ENCODE peak calls at places on chromosomes 6 and 20, in seven cellular contexts. G is breast epithelium, Q is epithelial cell of esophagus, R is GM12892, L is midbrain, B is skeletal muscle cell, E is Ammon's horn. P is an unnamed sample.

GRCh38 chr6:25942561-25943147 is 12.2 kb upstream of the SLC17A2 start:
- DNase-seq in G (no peak), Q (peak), R (no peak), L (peak), B (no peak), E (peak), P (no peak)

GRCh38 chr6:145551164-145551563 is 184.2 kb downstream of the EPM2A start:
- DNase-seq in G (no peak), Q (no peak), R (no peak), L (no peak), B (no peak), E (no peak), P (no peak)

GRCh38 chr6:166486536-166486880 is 100.0 kb downstream of the RAMACL start:
- DNase-seq in G (no peak), Q (no peak), R (no peak), L (no peak), B (no peak), E (no peak), P (no peak)

GRCh38 chr6:111710911-111711310 is 105.2 kb upstream of the TRAF3IP2 start:
- DNase-seq in G (no peak), Q (no peak), R (no peak), L (no peak), B (no peak), E (no peak), P (no peak)

GRCh38 chr20:62665826-62666735 is 23.8 kb downstream of the SLCO4A1 start:
- DNase-seq in G (no peak), Q (peak), R (no peak), L (no peak), B (no peak), E (no peak), P (no peak)

GRCh38 chr20:47221036-47221625 is 135.4 kb downstream of the ZMYND8 start:
- DNase-seq in G (no peak), Q (no peak), R (no peak), L (no peak), B (no peak), E (no peak), P (no peak)

GRCh38 chr20:61913423-61914225 is 152.1 kb downstream of the TAF4 start:
- DNase-seq in G (no peak), Q (no peak), R (no peak), L (no peak), B (no peak), E (no peak), P (no peak)

GRCh38 chr6:13368079-13368478 is 39.7 kb upstream of the TBC1D7 start:
- DNase-seq in G (no peak), Q (no peak), R (no peak), L (no peak), B (no peak), E (no peak), P (no peak)

GRCh38 chr6:118283759-118284158 is 264.3 kb upstream of the PLN start:
- DNase-seq in G (no peak), Q (peak), R (no peak), L (peak), B (no peak), E (peak), P (no peak)

GRCh38 chr20:56429496-56429895 is 17.4 kb downstream of the CASS4 start:
- DNase-seq in G (no peak), Q (peak), R (no peak), L (no peak), B (no peak), E (no peak), P (no peak)

GRCh38 chr6:138907167-138907566 is 80.9 kb downstream of the REPS1 start:
- DNase-seq in G (no peak), Q (no peak), R (no peak), L (no peak), B (no peak), E (no peak), P (no peak)

GRCh38 chr6:112979830-112980229 is 632.7 kb downstream of the RFPL4B start:
- DNase-seq in G (no peak), Q (peak), R (no peak), L (no peak), B (peak), E (no peak), P (no peak)

GRCh38 chr6:7144810-7145209 is 37.0 kb downstream of the RREB1 start:
- DNase-seq in G (no peak), Q (no peak), R (no peak), L (no peak), B (no peak), E (no peak), P (no peak)

GRCh38 chr20:17480696-17481095 is 50.5 kb downstream of the BFSP1 start:
- DNase-seq in G (no peak), Q (no peak), R (no peak), L (no peak), B (no peak), E (no peak), P (no peak)

GRCh38 chr6:156131221-156131903 is 645.8 kb upstream of the ARID1B start:
- DNase-seq in G (no peak), Q (no peak), R (no peak), L (no peak), B (no peak), E (no peak), P (no peak)

GRCh38 chr6:22467645-22468044 is 101.7 kb upstream of the HDGFL1 start:
- DNase-seq in G (no peak), Q (no peak), R (no peak), L (no peak), B (no peak), E (no peak), P (no peak)

GRCh38 chr6:31340228-31340627 is 16.8 kb downstream of the HLA-B start:
- DNase-seq in G (no peak), Q (no peak), R (no peak), L (no peak), B (no peak), E (no peak), P (no peak)

GRCh38 chr20:63453029-63453523 is 19.4 kb downstream of the KCNQ2 start:
- DNase-seq in G (no peak), Q (no peak), R (no peak), L (no peak), B (no peak), E (no peak), P (peak)

GRCh38 chr6:85749236-85749635 is 106.5 kb upstream of the SYNCRIP start:
- DNase-seq in G (no peak), Q (no peak), R (no peak), L (no peak), B (no peak), E (no peak), P (no peak)

GRCh38 chr6:121837545-121838229 is 402.2 kb downstream of the GJA1 start:
- DNase-seq in G (no peak), Q (peak), R (no peak), L (no peak), B (no peak), E (no peak), P (no peak)

GRCh38 chr20:22491188-22491500 is 93.2 kb downstream of the FOXA2 start:
- DNase-seq in G (no peak), Q (no peak), R (no peak), L (no peak), B (no peak), E (no peak), P (no peak)

GRCh38 chr6:121932071-121933009 is 467.1 kb upstream of the HSF2 start:
- DNase-seq in G (no peak), Q (no peak), R (no peak), L (no peak), B (peak), E (peak), P (no peak)

GRCh38 chr6:14771026-14771425 is 474.8 kb upstream of the JARID2 start:
- DNase-seq in G (no peak), Q (no peak), R (no peak), L (no peak), B (no peak), E (no peak), P (no peak)

GRCh38 chr6:106466211-106466610 is 105.7 kb downstream of the CRYBG1 start:
- DNase-seq in G (no peak), Q (no peak), R (no peak), L (no peak), B (no peak), E (no peak), P (no peak)

GRCh38 chr6:167291623-167292300 is 647 bp downstream of the UNC93A start:
- DNase-seq in G (no peak), Q (no peak), R (no peak), L (no peak), B (no peak), E (no peak), P (no peak)

GRCh38 chr6:43999628-44000027 is 127.6 kb downstream of the MRPL14 start:
- DNase-seq in G (no peak), Q (no peak), R (no peak), L (no peak), B (no peak), E (no peak), P (no peak)

GRCh38 chr20:10179574-10180298 is 38.9 kb upstream of the SNAP25 start:
- DNase-seq in G (no peak), Q (peak), R (no peak), L (no peak), B (no peak), E (no peak), P (no peak)

GRCh38 chr6:92122746-92123145 is 1296.6 kb downstream of the EPHA7 start:
- DNase-seq in G (no peak), Q (peak), R (no peak), L (peak), B (no peak), E (peak), P (no peak)

GRCh38 chr6:35417979-35418661 is 34.0 kb upstream of the FANCE start:
- DNase-seq in G (no peak), Q (no peak), R (no peak), L (peak), B (no peak), E (peak), P (no peak)

GRCh38 chr20:168876-169275 is 11.6 kb downstream of the DEFB127 start:
- DNase-seq in G (no peak), Q (no peak), R (no peak), L (no peak), B (no peak), E (no peak), P (no peak)

GRCh38 chr6:67663105-67663895 is 971.8 kb upstream of the ADGRB3 start:
- DNase-seq in G (no peak), Q (no peak), R (no peak), L (no peak), B (no peak), E (no peak), P (no peak)